ENCODE peak calls at places on chromosomes 7 and 10, in seven cellular contexts. M is fibroblast of lung, E is IMR-90, D is H9, J is trophoblast cell, V is astrocyte, W is mammary epithelial cell. Z is an unnamed sample.

GRCh38 chr10:132721725-132722124 is 64.2 kb downstream of the NKX6-2 start:
- DNase-seq in W (no peak), M (no peak), D (no peak), E (peak), J (no peak), V (no peak), Z (no peak)

GRCh38 chr7:105060394-105060793 is 46.4 kb downstream of the KMT2E start:
- DNase-seq in D (no peak), M (no peak), E (no peak), J (peak), V (no peak), W (peak), Z (no peak)

GRCh38 chr7:142579946-142580345 is 169.3 kb upstream of the PRSS1 start:
- DNase-seq in J (no peak), V (no peak), E (no peak), W (no peak), M (no peak), D (no peak), Z (no peak)

GRCh38 chr10:122368502-122369254 is 5.8 kb upstream of the PLEKHA1 start:
- DNase-seq in D (no peak), W (no peak), M (peak), E (no peak), J (no peak), V (no peak), Z (no peak)

GRCh38 chr7:157528785-157529341 is 192.1 kb downstream of the DNAJB6 start:
- DNase-seq in D (peak), V (no peak), W (no peak), E (no peak), J (no peak), M (no peak), Z (no peak)

GRCh38 chr7:2140216-2140870 is 92.4 kb downstream of the MAD1L1 start:
- DNase-seq in E (no peak), J (no peak), V (no peak), D (no peak), M (no peak), W (no peak), Z (no peak)

GRCh38 chr7:101167645-101168411 is 2.5 kb upstream of the VGF start:
- DNase-seq in W (no peak), J (no peak), D (no peak), M (no peak), E (no peak), V (no peak), Z (no peak)

GRCh38 chr10:25753776-25754175 is 180.3 kb upstream of the MYO3A start:
- DNase-seq in W (no peak), M (peak), D (no peak), V (peak), E (no peak), J (peak), Z (no peak)

GRCh38 chr10:103125323-103126267 is 67.5 kb downstream of the NT5C2 start:
- DNase-seq in D (no peak), W (no peak), E (peak), V (peak), J (no peak), M (peak), Z (no peak)

GRCh38 chr10:100020161-100020882 is 10.6 kb upstream of the DNMBP start:
- DNase-seq in V (no peak), M (no peak), W (no peak), E (no peak), D (no peak), J (no peak), Z (no peak)

GRCh38 chr7:29019896-29020295 is 61.8 kb upstream of the TRIL start:
- DNase-seq in V (no peak), E (no peak), D (no peak), M (no peak), J (no peak), W (no peak), Z (no peak)

GRCh38 chr7:27346531-27347260 is 104.1 kb downstream of the EVX1 start:
- DNase-seq in D (peak), M (peak), J (peak), E (peak), W (peak), V (peak), Z (peak)

GRCh38 chr7:27972272-27972671 is 208.3 kb downstream of the JAZF1 start:
- DNase-seq in W (no peak), J (no peak), M (no peak), D (no peak), E (no peak), V (no peak), Z (no peak)

GRCh38 chr10:49647985-49648795 is 31.3 kb upstream of the C10orf53 start:
- DNase-seq in W (no peak), M (no peak), E (no peak), V (no peak), D (peak), J (no peak), Z (no peak)

GRCh38 chr7:149398195-149398820 is 62.6 kb downstream of the ZNF777 start:
- DNase-seq in E (no peak), W (no peak), V (no peak), J (no peak), D (no peak), M (no peak), Z (no peak)

GRCh38 chr10:92575961-92576360 is 2.1 kb upstream of the IDE start:
- DNase-seq in W (peak), E (peak), J (peak), D (no peak), V (peak), M (peak), Z (no peak)

GRCh38 chr7:77783111-77783510 is 15.1 kb downstream of the TMEM60 start:
- DNase-seq in D (no peak), E (peak), W (no peak), M (peak), J (no peak), V (peak), Z (no peak)

GRCh38 chr10:49143249-49143648 is 9.4 kb upstream of the FAM170B start:
- DNase-seq in E (no peak), V (no peak), M (no peak), W (no peak), J (no peak), D (peak), Z (no peak)

GRCh38 chr10:6200588-6201510 is 1.9 kb upstream of the PFKFB3 start:
- DNase-seq in W (peak), J (peak), V (no peak), M (peak), E (peak), D (peak), Z (no peak)

GRCh38 chr10:119368991-119369869 is 161.9 kb downstream of the GRK5 start:
- DNase-seq in W (no peak), D (no peak), V (no peak), J (peak), M (no peak), E (no peak), Z (no peak)

GRCh38 chr10:44853796-44854195 is 57.3 kb upstream of the TMEM72 start:
- DNase-seq in J (no peak), V (no peak), M (no peak), W (no peak), E (no peak), D (no peak), Z (no peak)

GRCh38 chr7:157523371-157523765 is 186.6 kb downstream of the DNAJB6 start:
- DNase-seq in W (no peak), J (no peak), E (no peak), D (no peak), V (no peak), M (no peak), Z (no peak)

GRCh38 chr7:112225006-112225405 is 18.5 kb downstream of the ZNF277 start:
- DNase-seq in M (peak), D (no peak), J (no peak), W (no peak), E (no peak), V (peak), Z (no peak)

GRCh38 chr7:135391514-135391913 is 118.4 kb downstream of the CNOT4 start:
- DNase-seq in V (no peak), E (no peak), M (no peak), J (no peak), W (no peak), D (no peak), Z (no peak)

GRCh38 chr7:107643938-107644703 is 16.5 kb upstream of the SLC26A4 start:
- DNase-seq in V (no peak), M (no peak), D (no peak), W (no peak), J (no peak), E (peak), Z (no peak)

GRCh38 chr10:89465196-89465595 is 50.8 kb downstream of the IFIT5 start:
- DNase-seq in M (no peak), W (no peak), J (peak), V (no peak), D (no peak), E (peak), Z (no peak)

GRCh38 chr10:80118669-80119068 is 13.9 kb upstream of the PLAC9 start:
- DNase-seq in E (no peak), W (no peak), M (no peak), J (no peak), D (no peak), V (no peak), Z (no peak)

DNA sequence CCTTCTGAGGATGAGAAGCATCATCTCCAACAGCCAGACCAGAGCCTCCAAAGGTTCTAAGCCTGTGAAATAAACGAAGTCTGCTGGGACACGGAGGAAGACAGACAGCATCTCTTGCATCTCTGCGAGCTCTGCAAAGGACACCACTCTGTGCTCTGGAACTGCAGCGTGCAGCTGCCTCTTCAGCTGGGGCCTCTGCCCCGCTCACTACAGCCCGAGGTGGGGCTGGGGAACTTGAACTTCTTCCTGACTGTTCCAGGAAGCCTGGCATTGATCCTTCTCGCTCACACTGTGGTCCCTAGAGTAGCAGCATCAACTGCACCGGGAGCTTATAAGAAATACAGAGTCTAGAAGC is 163.3 kb downstream of the USP6NL start:
- DNase-seq in D (no peak), E (no peak), V (no peak), W (no peak), M (no peak), J (no peak), Z (no peak)
- H3K4me2 ChIP-seq in D (no peak), E (no peak), V (no peak), W (no peak), M (no peak), J (no peak), Z (no peak)

GRCh38 chr7:26291251-26291650 is 411 bp upstream of the SNX10 start:
- DNase-seq in E (no peak), D (no peak), W (no peak), J (no peak), M (no peak), V (no peak), Z (no peak)

GRCh38 chr7:26295015-26295414 is 3.4 kb downstream of the SNX10 start:
- DNase-seq in V (no peak), J (no peak), M (no peak), W (no peak), D (no peak), E (no peak), Z (no peak)

GRCh38 chr7:26291699-26292538 is at the start of gene SNX10:
- DNase-seq in J (peak), V (peak), W (peak), D (peak), E (no peak), M (peak), Z (no peak)

GRCh38 chr7:26293569-26294308 is 2.1 kb downstream of the SNX10 start:
- DNase-seq in W (no peak), M (no peak), E (no peak), D (no peak), V (no peak), J (peak), Z (no peak)

GRCh38 chr7:26292768-26293560 is 1.3 kb downstream of the SNX10 start:
- DNase-seq in W (no peak), E (no peak), M (no peak), D (peak), J (peak), V (no peak), Z (no peak)
- H3K9ac ChIP-seq in W (no peak), E (no peak), M (no peak), D (no peak), J (no peak), V (no peak), Z (no peak)

DNA sequence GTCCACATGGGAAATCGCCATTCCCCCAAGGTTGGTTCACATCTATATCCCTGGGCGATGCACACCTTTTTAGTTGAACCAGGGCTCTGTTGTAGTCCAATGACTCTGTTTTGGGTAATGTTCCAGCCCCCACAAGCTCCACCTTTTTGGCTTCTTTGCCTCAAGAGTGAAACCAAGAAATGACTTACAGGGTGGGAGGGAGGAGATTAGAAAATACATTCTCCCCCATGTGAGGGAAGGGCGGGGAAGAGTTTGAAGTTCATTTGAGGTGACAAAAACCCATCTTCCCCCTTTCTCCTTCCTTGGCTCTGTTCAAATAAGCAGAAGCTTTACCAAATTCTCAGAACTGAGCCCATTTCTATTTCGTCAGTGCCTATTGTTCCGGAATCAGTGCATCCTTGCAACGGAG is 82.8 kb downstream of the GATA3 start:
- DNase-seq in W (no peak), E (no peak), J (no peak), D (no peak), V (no peak), M (no peak), Z (no peak)
- H3K4me2 ChIP-seq in W (no peak), E (no peak), J (no peak), D (no peak), V (no peak), M (no peak), Z (no peak)

DNA sequence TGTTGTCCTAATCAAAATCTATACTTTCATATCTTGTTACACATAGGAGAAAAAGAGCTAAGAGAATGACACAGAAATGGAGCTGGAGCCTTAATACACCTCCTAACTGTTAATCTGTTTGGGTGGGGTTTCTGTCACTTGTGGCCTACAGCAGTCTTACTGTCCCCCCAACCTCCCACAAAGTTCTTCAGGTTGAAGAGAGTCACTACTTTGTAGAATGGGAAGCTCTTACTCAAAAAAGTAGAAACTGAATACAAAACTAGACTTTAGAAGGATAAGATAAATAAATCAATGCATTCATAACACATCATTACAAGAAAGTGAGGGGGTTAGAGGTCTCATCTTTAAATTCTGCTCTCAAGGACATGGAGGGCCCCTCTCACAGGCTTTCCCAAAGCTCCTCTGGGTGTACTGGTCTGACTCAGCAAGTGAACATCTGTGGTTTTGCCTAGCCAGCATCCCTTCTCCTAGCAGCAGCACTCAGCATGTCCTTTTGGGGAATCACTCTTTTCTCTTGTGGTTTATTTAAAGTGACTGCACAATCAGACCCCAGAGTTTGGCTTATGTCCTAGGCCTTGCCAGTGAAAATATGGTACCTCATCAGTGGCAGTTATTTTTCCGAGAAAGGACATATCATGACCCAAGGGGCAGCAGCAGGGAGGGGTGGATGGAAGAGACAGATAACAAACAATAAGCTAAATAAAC is 2.0 kb upstream of the BLVRA start:
- DNase-seq in M (peak), V (peak), E (peak), W (peak), J (no peak), D (no peak), Z (no peak)
- H3K9ac ChIP-seq in M (no peak), V (no peak), E (no peak), W (no peak), J (no peak), D (no peak), Z (no peak)

GRCh38 chr10:32972929-32973328 is 14.9 kb upstream of the ITGB1 start:
- DNase-seq in E (peak), J (no peak), V (peak), M (peak), W (peak), D (no peak), Z (no peak)
- H3K4me2 ChIP-seq in E (no peak), J (no peak), V (no peak), M (no peak), W (no peak), D (no peak), Z (peak)

Z was measured in keratinocyte.